ENCODE peak calls at places on chromosome 18, in five cellular contexts. G is H9, Y is neuronal stem cell, C is mesenchymal stem cell, I is H1. L is an unnamed sample.

GRCh38 chr18:44859751-44860458 is 179.2 kb downstream of the SETBP1 start:
- DNase-seq in G (no peak), Y (no peak), C (no peak), I (no peak), L (no peak)

GRCh38 chr18:64330976-64331375 is 182.1 kb upstream of the LINC00305 start:
- DNase-seq in G (no peak), Y (no peak), C (no peak), I (no peak), L (no peak)

GRCh38 chr18:4096501-4096900 is 358.6 kb downstream of the DLGAP1 start:
- DNase-seq in G (no peak), Y (no peak), C (peak; percentile 19), I (no peak), L (peak; percentile 26)

GRCh38 chr18:13680612-13681011 is 45.7 kb downstream of the FAM210A start:
- DNase-seq in G (peak; percentile 61), Y (no peak), C (no peak), I (peak; percentile 17), L (no peak)

GRCh38 chr18:46412831-46413371 is 244.1 kb downstream of the LOXHD1 start:
- DNase-seq in G (no peak), Y (no peak), C (no peak), I (no peak), L (no peak)

GRCh38 chr18:65091737-65092329 is 659.0 kb upstream of the CDH7 start:
- DNase-seq in G (peak; percentile 31), Y (peak; percentile 24), C (peak; percentile 46), I (peak; percentile 13), L (peak; percentile 0)

GRCh38 chr18:35161934-35162333 is 78.9 kb upstream of the ZNF397 start:
- DNase-seq in G (no peak), Y (no peak), C (no peak), I (no peak), L (no peak)

GRCh38 chr18:56298935-56299334 is 339.5 kb downstream of the TXNL1 start:
- DNase-seq in G (no peak), Y (no peak), C (no peak), I (no peak), L (peak; percentile 62)

GRCh38 chr18:65227970-65228369 is 522.8 kb upstream of the CDH7 start:
- DNase-seq in G (no peak), Y (no peak), C (no peak), I (no peak), L (no peak)

GRCh38 chr18:25234740-25235345 is 117.1 kb downstream of the ZNF521 start:
- DNase-seq in G (no peak), Y (no peak), C (no peak), I (no peak), L (no peak)

GRCh38 chr18:6557470-6558245 is 142.9 kb upstream of the L3MBTL4 start:
- DNase-seq in G (peak; percentile 75), Y (no peak), C (no peak), I (no peak), L (no peak)

GRCh38 chr18:63783394-63783793 is 8.2 kb downstream of the SERPINB7 start:
- DNase-seq in G (peak; percentile 43), Y (no peak), C (no peak), I (no peak), L (no peak)

GRCh38 chr18:8609711-8610441 is 639 bp downstream of the RAB12 start:
- DNase-seq in G (no peak), Y (no peak), C (peak; percentile 10), I (no peak), L (no peak)

GRCh38 chr18:79828258-79828657 is 30.5 kb downstream of the KCNG2 start:
- DNase-seq in G (no peak), Y (no peak), C (no peak), I (no peak), L (no peak)

GRCh38 chr18:25658476-25658875 is 306.5 kb upstream of the ZNF521 start:
- DNase-seq in G (no peak), Y (no peak), C (no peak), I (no peak), L (no peak)

GRCh38 chr18:9823805-9824473 is 61.8 kb upstream of the TXNDC2 start:
- DNase-seq in G (no peak), Y (no peak), C (no peak), I (no peak), L (peak; percentile 65)

GRCh38 chr18:6777509-6777908 is 48.0 kb downstream of the ARHGAP28 start:
- DNase-seq in G (no peak), Y (no peak), C (no peak), I (no peak), L (no peak)

GRCh38 chr18:77065221-77065981 is 67.2 kb downstream of the MBP start:
- DNase-seq in G (no peak), Y (no peak), C (peak; percentile 98), I (no peak), L (peak; percentile 94)

GRCh38 chr18:58042826-58043362 is 1.1 kb upstream of the NEDD4L start:
- DNase-seq in G (no peak), Y (no peak), C (no peak), I (no peak), L (no peak)

GRCh38 chr18:10321576-10321975 is 132.9 kb upstream of the APCDD1 start:
- DNase-seq in G (no peak), Y (no peak), C (no peak), I (no peak), L (no peak)

GRCh38 chr18:36352384-36352783 is 54.9 kb downstream of the FHOD3 start:
- DNase-seq in G (no peak), Y (no peak), C (peak; percentile 29), I (no peak), L (peak; percentile 95)

GRCh38 chr18:79853993-79854364 is 56.2 kb downstream of the KCNG2 start:
- DNase-seq in G (no peak), Y (no peak), C (no peak), I (no peak), L (no peak)

GRCh38 chr18:6729247-6730091 is at the start of gene ARHGAP28:
- DNase-seq in G (peak; percentile 89), Y (peak; percentile 89), C (peak; percentile 94), I (peak; percentile 71), L (peak; percentile 92)

GRCh38 chr18:11518788-11519685 is 90.4 kb upstream of the SLC35G4 start:
- DNase-seq in G (peak; percentile 86), Y (peak; percentile 51), C (peak; percentile 58), I (peak; percentile 38), L (peak; percentile 55)

GRCh38 chr18:33579147-33579867 is 1.3 kb downstream of the ASXL3 start:
- DNase-seq in G (no peak), Y (peak; percentile 27), C (no peak), I (no peak), L (no peak)

GRCh38 chr18:4125246-4125938 is 329.7 kb downstream of the DLGAP1 start:
- DNase-seq in G (peak; percentile 73), Y (peak; percentile 17), C (peak; percentile 10), I (no peak), L (no peak)

GRCh38 chr18:8701546-8702118 is 3.7 kb upstream of the MTCL1 start:
- DNase-seq in G (no peak), Y (no peak), C (peak; percentile 81), I (no peak), L (peak; percentile 91)

GRCh38 chr18:57497372-57498294 is 62.5 kb downstream of the ONECUT2 start:
- DNase-seq in G (no peak), Y (no peak), C (peak; percentile 0), I (no peak), L (peak; percentile 24)

GRCh38 chr18:57555134-57555533 is 31.4 kb downstream of the FECH start:
- DNase-seq in G (no peak), Y (no peak), C (no peak), I (no peak), L (no peak)

GRCh38 chr18:37450434-37451133 is 115.0 kb downstream of the CELF4 start:
- DNase-seq in G (peak; percentile 78), Y (peak; percentile 83), C (peak; percentile 66), I (peak; percentile 46), L (peak; percentile 4)
- H2AFZ ChIP-seq in G (no peak overlapping the region), Y (peak overlapping the region; percentile 68), C (peak overlapping the region; percentile 32), I (no peak overlapping the region), L (no peak overlapping the region)

GRCh38 chr18:43420950-43421349 is 143.7 kb upstream of the SYT4 start:
- DNase-seq in G (peak; percentile 28), Y (no peak), C (no peak), I (no peak), L (no peak)

GRCh38 chr18:43422483-43422882 is 145.2 kb upstream of the SYT4 start:
- DNase-seq in G (peak; percentile 39), Y (no peak), C (peak; percentile 21), I (no peak), L (no peak)

GRCh38 chr18:43420091-43420490 is 142.8 kb upstream of the SYT4 start:
- DNase-seq in G (no peak), Y (no peak), C (no peak), I (no peak), L (no peak)
- H3K4ac ChIP-seq in G (no peak overlapping the region), Y (no peak overlapping the region), C (no peak overlapping the region), I (no peak overlapping the region), L (no peak overlapping the region)

GRCh38 chr18:31162419-31162793 is 250 bp downstream of the DSC1 start:
- DNase-seq in G (no peak), Y (no peak), C (no peak), I (no peak), L (no peak)

GRCh38 chr18:31156831-31157763 is 5.6 kb downstream of the DSC1 start:
- DNase-seq in G (no peak), Y (no peak), C (no peak), I (no peak), L (no peak)

GRCh38 chr18:31162825-31163435 is at the start of gene DSC1:
- DNase-seq in G (no peak), Y (no peak), C (no peak), I (no peak), L (no peak)

DNA sequence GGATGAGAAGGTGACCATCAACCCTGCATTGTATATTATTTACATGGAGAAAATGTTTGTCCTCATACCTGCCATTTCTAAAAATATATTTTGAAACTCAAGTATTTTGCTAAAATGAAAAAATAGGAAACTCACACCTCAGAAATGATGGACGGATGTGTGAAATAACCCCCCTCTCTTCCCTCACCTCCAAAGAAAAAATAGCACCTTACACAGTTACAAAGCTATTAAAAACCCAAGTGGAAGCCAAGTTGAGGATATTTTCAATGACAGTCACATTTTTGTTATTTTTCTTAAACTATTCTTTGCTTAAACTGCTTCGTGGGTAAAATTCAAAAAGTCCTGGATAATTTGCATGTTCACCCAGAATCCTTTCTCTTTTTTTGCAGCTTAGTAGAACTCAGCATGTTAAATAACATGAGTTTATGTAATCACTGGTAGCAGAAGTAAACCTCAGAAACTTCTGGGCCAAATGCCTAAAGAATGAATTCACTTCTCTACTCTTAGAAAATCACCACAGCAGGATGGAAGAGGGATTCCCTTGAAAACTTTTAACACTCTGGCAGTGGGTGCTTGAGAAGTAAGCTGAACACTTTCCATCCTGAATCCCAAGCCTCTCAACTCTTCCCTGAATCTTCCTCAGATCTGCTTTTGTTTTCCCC is 768 bp downstream of the DSC1 start:
- DNase-seq in G (no peak), Y (no peak), C (no peak), I (no peak), L (no peak)
- H2AFZ ChIP-seq in G (no peak overlapping the region), Y (peak overlapping the region; percentile 31), C (no peak overlapping the region), I (peak overlapping the region; percentile 70), L (no peak overlapping the region)

GRCh38 chr18:50373531-50373930 is 1.3 kb upstream of the SKA1 start:
- DNase-seq in G (no peak), Y (no peak), C (no peak), I (no peak), L (no peak)
- H3K4ac ChIP-seq in G (no peak overlapping the region), Y (no peak overlapping the region), C (no peak overlapping the region), I (no peak overlapping the region), L (no peak overlapping the region)

GRCh38 chr18:24138281-24138883 is 480 bp upstream of the CABYR start:
- DNase-seq in G (no peak), Y (no peak), C (no peak), I (no peak), L (no peak)
- H2AFZ ChIP-seq in G (no peak overlapping the region), Y (no peak overlapping the region), C (peak overlapping the region; percentile 15), I (peak overlapping the region; percentile 52), L (peak overlapping the region; percentile 95)

GRCh38 chr18:21997207-21998143 is 171.9 kb upstream of the GATA6 start:
- DNase-seq in G (no peak), Y (peak; percentile 32), C (peak; percentile 63), I (no peak), L (peak; percentile 42)
- H3K4ac ChIP-seq in G (no peak overlapping the region), Y (no peak overlapping the region), C (no peak overlapping the region), I (no peak overlapping the region), L (no peak overlapping the region)